ENCODE peak calls at places on chromosome 11, in eight cellular contexts. R, P, A, Y, I, J, L and H are unnamed samples.

GRCh38 chr11:118364956-118365615 is 5.7 kb downstream of the UBE4A start:
- DNase-seq in L (no peak), J (no peak), P (no peak), R (no peak), A (no peak), I (no peak), Y (no peak), H (no peak)

GRCh38 chr11:128830836-128831780 is 36.0 kb downstream of the KCNJ1 start:
- DNase-seq in L (peak), Y (peak), R (peak), P (peak), I (peak), J (peak), A (peak), H (peak)

GRCh38 chr11:128616158-128616557 is 28.8 kb upstream of the ETS1 start:
- DNase-seq in Y (no peak), R (no peak), L (no peak), A (no peak), I (no peak), P (no peak), J (no peak), H (no peak)

GRCh38 chr11:35688023-35688422 is 25.4 kb downstream of the TRIM44 start:
- DNase-seq in Y (no peak), I (no peak), P (peak), A (no peak), R (no peak), L (no peak), J (no peak), H (no peak)

GRCh38 chr11:134367781-134368180 is 36.0 kb downstream of the GLB1L2 start:
- DNase-seq in J (no peak), P (no peak), I (no peak), R (no peak), A (no peak), Y (peak), L (no peak), H (no peak)

GRCh38 chr11:96607890-96608558 is 218.2 kb downstream of the JRKL start:
- DNase-seq in J (no peak), R (no peak), I (no peak), P (no peak), A (no peak), L (no peak), Y (no peak), H (no peak)

GRCh38 chr11:3200388-3201111 is 18.1 kb downstream of the MRGPRG start:
- DNase-seq in L (no peak), R (peak), J (no peak), A (no peak), Y (no peak), P (no peak), I (no peak), H (no peak)

GRCh38 chr11:75453916-75454655 is 21.1 kb upstream of the KLHL35 start:
- DNase-seq in A (no peak), Y (no peak), P (no peak), J (no peak), L (no peak), R (no peak), I (no peak), H (no peak)

GRCh38 chr11:128874406-128874805 is 7.3 kb upstream of the KCNJ1 start:
- DNase-seq in Y (no peak), J (no peak), P (no peak), R (no peak), L (no peak), I (no peak), A (no peak), H (no peak)

GRCh38 chr11:78759067-78759466 is 184.4 kb upstream of the NARS2 start:
- DNase-seq in L (no peak), P (no peak), J (no peak), Y (no peak), I (no peak), R (no peak), A (no peak), H (no peak)

GRCh38 chr11:70060611-70061293 is 17.4 kb upstream of the ANO1 start:
- DNase-seq in L (no peak), I (no peak), Y (no peak), P (no peak), J (no peak), A (no peak), R (no peak), H (no peak)

GRCh38 chr11:129743029-129743846 is 72.4 kb upstream of the TMEM45B start:
- DNase-seq in I (no peak), R (no peak), A (no peak), J (no peak), L (no peak), Y (no peak), P (no peak), H (no peak)

GRCh38 chr11:61885166-61885778 is 6.1 kb downstream of the FADS3 start:
- DNase-seq in J (no peak), I (no peak), Y (no peak), P (no peak), R (no peak), L (no peak), A (no peak), H (no peak)

GRCh38 chr11:111665779-111666178 is 63.5 kb downstream of the SIK2 start:
- DNase-seq in P (peak), Y (no peak), A (no peak), R (peak), I (no peak), L (no peak), J (no peak), H (peak)

GRCh38 chr11:66850588-66851250 is 6.1 kb upstream of the LRFN4 start:
- DNase-seq in J (no peak), L (no peak), Y (peak), P (no peak), A (no peak), R (no peak), I (no peak), H (no peak)

GRCh38 chr11:62546244-62546936 is at the start of gene AHNAK:
- DNase-seq in I (peak), P (peak), A (no peak), L (peak), J (no peak), R (peak), Y (peak), H (no peak)

GRCh38 chr11:29538339-29539036 is 478.3 kb downstream of the KCNA4 start:
- DNase-seq in Y (no peak), A (no peak), P (no peak), I (no peak), J (no peak), R (no peak), L (no peak), H (no peak)

GRCh38 chr11:70413151-70413550 is 14.8 kb downstream of the CTTN start:
- DNase-seq in I (no peak), A (no peak), R (no peak), J (no peak), P (no peak), Y (no peak), L (no peak), H (no peak)

GRCh38 chr11:134418119-134418840 is 6.2 kb upstream of the B3GAT1 start:
- DNase-seq in Y (no peak), L (no peak), J (no peak), R (peak), P (no peak), I (no peak), A (no peak), H (no peak)

GRCh38 chr11:60377737-60378136 is 595 bp upstream of the MS4A7 start:
- DNase-seq in J (no peak), I (no peak), R (no peak), Y (peak), L (no peak), P (no peak), A (no peak), H (peak)

GRCh38 chr11:5618807-5619206 is 6.0 kb upstream of the TRIM34 start:
- DNase-seq in L (no peak), R (no peak), Y (no peak), A (no peak), J (no peak), I (no peak), P (no peak), H (no peak)

GRCh38 chr11:801097-801780 is 3.2 kb upstream of the SLC25A22 start:
- DNase-seq in J (no peak), P (no peak), Y (no peak), A (no peak), I (no peak), R (no peak), L (no peak), H (no peak)

GRCh38 chr11:63845305-63845704 is 6.4 kb downstream of the MARK2 start:
- DNase-seq in P (no peak), A (no peak), Y (no peak), R (no peak), J (no peak), I (no peak), L (no peak), H (no peak)

GRCh38 chr11:76666408-76666807 is 4.1 kb downstream of the LRRC32 start:
- DNase-seq in I (no peak), J (no peak), R (no peak), A (no peak), L (no peak), P (no peak), Y (peak), H (no peak)

GRCh38 chr11:129608711-129609110 is 206.9 kb upstream of the TMEM45B start:
- DNase-seq in Y (no peak), J (no peak), P (no peak), R (no peak), A (no peak), I (no peak), L (no peak), H (no peak)

GRCh38 chr11:8106679-8107078 is 25.7 kb downstream of the TUB start:
- DNase-seq in J (no peak), L (no peak), A (no peak), P (no peak), Y (no peak), I (no peak), R (no peak), H (no peak)

GRCh38 chr11:66288138-66288865 is 641 bp downstream of the YIF1A start:
- DNase-seq in J (no peak), L (no peak), R (peak), P (peak), Y (no peak), I (no peak), A (no peak), H (peak)

GRCh38 chr11:2445948-2446551 is 1.2 kb downstream of the KCNQ1 start:
- DNase-seq in L (peak), I (no peak), J (no peak), Y (peak), P (no peak), A (no peak), R (no peak), H (no peak)

GRCh38 chr11:110587972-110588371 is 124.3 kb downstream of the ARHGAP20 start:
- DNase-seq in A (no peak), Y (no peak), I (no peak), L (no peak), P (no peak), R (no peak), J (no peak), H (no peak)

GRCh38 chr11:69283446-69283845 is 10.5 kb upstream of the MYEOV start:
- DNase-seq in Y (peak), A (no peak), L (no peak), R (no peak), J (no peak), P (no peak), I (no peak), H (no peak)

GRCh38 chr11:7341551-7341950 is 89.8 kb downstream of the SYT9 start:
- DNase-seq in I (no peak), P (no peak), J (no peak), L (no peak), Y (no peak), A (no peak), R (no peak), H (no peak)

GRCh38 chr11:7826316-7826715 is 29.6 kb upstream of the OR5P2 start:
- DNase-seq in Y (no peak), L (no peak), J (no peak), A (no peak), R (no peak), P (no peak), I (no peak), H (no peak)